ENCODE peak calls at places on chromosome 9, in nine cellular contexts. D, M, S, P, V, J, Q, H and I are unnamed samples.

GRCh38 chr9:32886021-32886420 is 102.7 kb downstream of the TMEM215 start:
- DNase-seq in S (no peak), D (no peak), P (no peak), J (no peak), Q (no peak), M (no peak), H (no peak), V (no peak), I (no peak)

GRCh38 chr9:136538599-136539426 is 7.0 kb downstream of the NOTCH1 start:
- DNase-seq in S (no peak), M (no peak), D (no peak), Q (no peak), P (peak), H (no peak), J (no peak), V (no peak), I (no peak)

GRCh38 chr9:21031091-21031817 is at the start of gene HACD4:
- DNase-seq in Q (peak), H (peak), J (no peak), V (peak), D (peak), S (peak), P (peak), M (peak), I (peak)

GRCh38 chr9:29078063-29078660 is 1504.9 kb upstream of the C9orf72 start:
- DNase-seq in P (no peak), M (no peak), H (no peak), S (no peak), Q (no peak), J (no peak), D (no peak), V (no peak), I (no peak)

GRCh38 chr9:132996526-132996925 is 18.0 kb downstream of the GFI1B start:
- DNase-seq in V (no peak), D (no peak), H (no peak), M (peak), Q (no peak), S (no peak), P (peak), J (peak), I (no peak)

GRCh38 chr9:38277601-38278200 is 114.8 kb upstream of the ALDH1B1 start:
- DNase-seq in V (no peak), S (no peak), P (no peak), D (no peak), H (peak), Q (no peak), M (no peak), J (no peak), I (no peak)

GRCh38 chr9:34185778-34186551 is 7.1 kb downstream of the UBAP1 start:
- DNase-seq in P (no peak), M (no peak), D (no peak), V (peak), H (peak), J (peak), Q (peak), S (peak), I (no peak)

GRCh38 chr9:90773593-90773992 is 28.0 kb upstream of the SYK start:
- DNase-seq in H (no peak), S (no peak), V (no peak), Q (no peak), D (no peak), P (no peak), J (peak), M (no peak), I (no peak)

GRCh38 chr9:137466041-137466799 is 7.1 kb upstream of the NSMF start:
- DNase-seq in H (no peak), S (no peak), D (no peak), P (peak), J (no peak), V (no peak), Q (no peak), M (peak), I (no peak)

GRCh38 chr9:109203761-109204360 is 36.8 kb upstream of the FRRS1L start:
- DNase-seq in V (no peak), H (peak), D (no peak), M (no peak), J (no peak), P (no peak), Q (no peak), S (no peak), I (no peak)

GRCh38 chr9:87889882-87890252 is 7.2 kb downstream of the SPATA31E1 start:
- DNase-seq in J (no peak), S (no peak), V (no peak), M (no peak), P (peak), H (peak), Q (no peak), D (peak), I (no peak)

GRCh38 chr9:87889065-87889881 is 6.6 kb downstream of the SPATA31E1 start:
- DNase-seq in H (no peak), Q (no peak), M (peak), S (no peak), P (no peak), J (no peak), D (no peak), V (no peak), I (no peak)

GRCh38 chr9:87887661-87888480 is 5.2 kb downstream of the SPATA31E1 start:
- DNase-seq in S (no peak), D (peak), P (peak), Q (no peak), M (peak), V (no peak), J (no peak), H (no peak), I (no peak)

GRCh38 chr9:87887151-87887505 is 4.5 kb downstream of the SPATA31E1 start:
- DNase-seq in H (no peak), Q (no peak), V (no peak), J (no peak), S (no peak), M (no peak), D (no peak), P (peak), I (no peak)

DNA sequence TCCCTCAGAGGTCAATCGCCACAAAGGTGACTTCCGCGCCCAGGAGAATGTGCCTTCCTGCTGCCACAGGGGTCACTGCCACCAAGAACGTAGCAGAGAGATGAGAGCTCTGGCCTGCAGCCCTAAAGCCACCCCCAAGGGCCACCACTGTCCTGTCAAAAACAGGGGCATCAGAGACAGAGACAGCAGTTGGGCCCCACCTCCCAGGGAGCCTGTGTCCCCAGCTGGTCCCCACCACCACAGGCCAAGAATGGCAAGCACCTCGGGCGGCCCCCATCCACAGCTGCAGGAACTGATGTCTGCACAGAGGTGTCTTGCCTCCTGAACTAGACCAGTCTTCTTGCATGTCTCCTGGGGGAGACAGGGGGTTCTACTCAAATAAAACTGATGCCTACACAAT is 5.8 kb downstream of the SPATA31E1 start:
- DNase-seq in J (no peak), P (no peak), D (no peak), H (no peak), Q (no peak), M (peak), V (no peak), S (no peak), I (no peak)
- TF ChIP-seq POLR2A in J (no peak), P (no peak), D (no peak), H (no peak), Q (no peak), M (no peak), V (no peak), S (no peak), I (no peak)

GRCh38 chr9:125203259-125203658 is 2.9 kb downstream of the RABEPK start:
- DNase-seq in Q (peak), S (no peak), P (no peak), H (no peak), J (no peak), M (no peak), D (no peak), V (no peak), I (no peak)

GRCh38 chr9:125204477-125204876 is 4.1 kb downstream of the RABEPK start:
- DNase-seq in Q (no peak), J (no peak), P (no peak), D (no peak), V (no peak), H (no peak), S (no peak), M (no peak), I (no peak)

GRCh38 chr9:125200216-125201047 is at the start of gene RABEPK:
- DNase-seq in J (peak), P (peak), Q (peak), M (peak), D (peak), V (peak), H (peak), S (peak), I (peak)
- TF ChIP-seq POLR2A in J (peak), P (peak), Q (peak), M (peak), D (peak), V (peak), H (no peak), S (peak), I (peak)

GRCh38 chr9:878239-878638 is 36.7 kb downstream of the DMRT1 start:
- DNase-seq in H (no peak), D (no peak), P (no peak), S (no peak), Q (no peak), J (no peak), V (no peak), M (no peak), I (no peak)

GRCh38 chr9:880725-881124 is 39.2 kb downstream of the DMRT1 start:
- DNase-seq in H (no peak), M (no peak), P (no peak), D (no peak), Q (no peak), J (no peak), S (no peak), V (no peak), I (no peak)

GRCh38 chr9:875119-875962 is 33.8 kb downstream of the DMRT1 start:
- DNase-seq in D (no peak), V (no peak), H (no peak), M (no peak), J (no peak), S (no peak), Q (no peak), P (no peak), I (no peak)

DNA sequence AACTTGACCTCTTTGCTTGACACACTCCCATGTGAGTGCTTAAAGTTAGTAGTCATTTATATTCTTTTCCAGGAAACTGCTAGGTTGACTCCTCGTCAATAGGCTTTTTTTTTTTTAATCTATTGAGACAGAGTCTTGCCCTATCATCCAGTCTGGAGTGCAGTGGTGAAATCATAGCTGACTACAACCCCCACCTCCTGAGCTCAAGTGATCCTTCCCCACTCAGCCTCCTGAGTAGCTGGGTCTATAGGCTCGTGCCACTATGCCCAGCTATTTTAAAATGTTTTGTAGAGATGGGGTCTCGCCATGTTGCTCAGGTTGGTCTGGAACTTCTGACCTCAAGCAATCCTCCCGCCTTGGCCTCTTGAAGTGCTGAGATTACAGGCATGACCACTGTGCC is 34.9 kb downstream of the DMRT1 start:
- DNase-seq in Q (no peak), S (no peak), H (no peak), D (no peak), V (no peak), M (no peak), P (no peak), J (no peak), I (no peak)
- TF ChIP-seq POLR2A in Q (no peak), S (no peak), H (no peak), D (no peak), V (no peak), M (no peak), P (no peak), J (no peak), I (no peak)

DNA sequence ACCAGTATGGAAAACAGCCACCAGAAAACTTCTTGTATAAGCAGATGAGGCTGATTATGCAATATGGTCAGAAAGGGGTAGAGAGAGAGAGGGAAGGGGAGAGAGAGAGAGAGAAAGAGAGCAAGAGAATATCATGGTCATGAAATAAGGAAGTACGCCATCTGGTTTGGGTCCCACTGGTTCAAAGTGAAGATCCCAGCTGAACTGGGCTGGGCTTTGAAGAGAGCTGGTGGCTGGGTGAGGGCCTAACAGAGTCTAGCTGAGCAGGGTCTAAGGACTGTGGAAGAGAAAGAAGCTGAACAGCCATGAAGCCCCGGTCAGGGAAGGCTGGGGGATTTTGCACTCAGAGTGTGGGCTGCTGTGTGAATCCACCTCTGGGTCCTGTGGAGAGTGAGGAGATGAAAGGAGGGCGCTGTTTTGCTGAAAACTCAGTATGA is 14.6 kb downstream of the TRIM14 start:
- DNase-seq in J (no peak), P (no peak), Q (no peak), V (no peak), D (no peak), M (no peak), H (no peak), S (no peak), I (no peak)
- TF ChIP-seq POLR2A in J (no peak), P (no peak), Q (no peak), V (no peak), D (no peak), M (no peak), H (no peak), S (no peak), I (no peak)

DNA sequence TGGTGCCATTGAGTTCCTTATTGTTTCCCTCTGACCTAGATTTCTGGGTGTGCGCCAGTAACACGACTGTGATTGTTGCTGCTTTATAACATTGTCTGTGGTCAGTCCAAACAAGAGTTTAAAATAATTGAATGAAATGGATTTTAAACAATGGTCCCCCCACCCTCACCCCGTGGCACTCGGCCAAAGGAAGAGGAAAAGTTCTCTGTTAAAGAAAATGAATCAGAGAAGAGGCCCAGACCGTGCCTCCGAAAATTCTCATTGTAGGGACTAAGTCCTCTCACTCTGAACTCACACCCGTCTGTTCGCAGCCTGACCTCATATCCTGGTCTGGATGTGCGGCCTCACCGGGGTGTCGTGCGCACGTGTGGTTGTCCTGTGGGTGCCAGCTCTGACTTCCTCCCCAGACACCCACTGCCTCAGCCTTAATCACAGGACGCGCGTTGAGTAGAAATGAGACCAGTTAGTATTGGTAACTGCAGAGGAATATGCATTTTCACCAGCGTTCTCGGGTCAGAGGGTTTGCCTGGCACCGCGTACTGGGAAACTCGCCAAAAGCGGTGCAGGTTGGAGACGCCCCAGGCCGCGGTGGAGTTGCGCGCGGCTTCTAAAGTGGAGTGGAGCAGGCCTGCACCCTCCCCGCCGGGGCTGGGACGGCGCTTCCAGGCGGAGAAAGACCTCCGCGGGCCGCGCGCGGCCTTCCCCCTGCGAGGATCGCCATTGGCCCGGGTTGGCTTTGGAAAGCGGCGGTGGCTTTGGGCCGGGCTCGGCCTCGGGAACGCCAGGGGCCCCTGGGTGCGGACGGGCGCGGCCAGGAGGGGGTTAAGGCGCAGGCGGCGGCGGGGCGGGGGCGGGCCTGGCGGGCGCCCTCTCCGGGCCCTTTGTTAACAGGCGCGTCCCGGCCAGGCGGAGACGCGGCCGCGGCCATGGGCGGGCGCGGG is at the start of gene ABL1:
- DNase-seq in V (peak), Q (peak), S (peak), P (peak), D (peak), H (peak), J (peak), M (peak), I (no peak)
- TF ChIP-seq POLR2A in V (peak), Q (peak), S (peak), P (no peak), D (no peak), H (no peak), J (no peak), M (no peak), I (no peak)

DNA sequence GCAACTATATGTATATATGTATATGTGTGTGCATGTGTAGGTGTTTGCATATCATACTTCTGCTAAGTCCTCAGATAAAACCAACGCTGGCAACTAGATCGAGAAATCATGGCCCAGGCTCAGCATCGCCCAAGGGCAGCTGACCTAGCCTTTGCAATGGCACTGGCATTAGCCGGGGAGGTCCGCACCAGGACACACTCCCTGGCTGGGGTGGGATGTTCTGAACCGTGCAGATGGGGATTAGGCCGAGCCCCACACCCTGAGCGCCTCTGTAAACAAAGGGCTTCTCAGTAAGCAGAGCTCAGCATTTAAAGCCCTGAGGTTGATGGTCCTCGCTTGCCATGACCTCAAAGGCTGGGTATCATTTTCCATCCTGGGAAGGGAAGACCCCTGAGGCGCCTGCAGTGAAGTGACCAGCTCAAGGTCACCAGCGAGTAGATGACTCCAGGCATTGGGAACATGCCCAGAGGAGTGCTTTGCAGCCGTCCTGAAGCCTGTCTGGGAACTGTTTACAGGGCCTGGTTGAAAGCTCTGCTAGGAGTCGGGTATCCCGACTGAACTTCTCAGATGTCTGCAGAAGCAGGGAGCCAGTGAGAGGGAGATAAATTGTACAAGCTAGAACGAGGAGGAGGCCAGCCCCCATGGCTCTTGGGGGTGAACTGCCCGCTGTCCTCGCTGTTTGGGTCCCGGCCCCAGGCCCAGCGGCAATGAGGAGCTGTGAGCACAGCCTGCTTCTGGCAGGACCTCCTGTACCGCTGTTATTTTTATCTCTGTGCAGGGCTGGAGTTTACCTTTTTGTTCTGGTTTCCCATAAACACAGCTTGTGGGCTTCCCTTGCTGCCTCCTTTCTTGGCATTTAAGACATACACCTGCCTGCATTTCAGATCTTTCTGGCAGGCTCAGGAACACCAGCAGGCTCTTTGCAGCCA is 18.4 kb downstream of the GADD45G start:
- DNase-seq in V (no peak), J (no peak), M (no peak), P (no peak), S (peak), D (no peak), H (no peak), Q (no peak), I (no peak)
- TF ChIP-seq POLR2A in V (no peak), J (no peak), M (no peak), P (no peak), S (peak), D (no peak), H (no peak), Q (no peak), I (no peak)

DNA sequence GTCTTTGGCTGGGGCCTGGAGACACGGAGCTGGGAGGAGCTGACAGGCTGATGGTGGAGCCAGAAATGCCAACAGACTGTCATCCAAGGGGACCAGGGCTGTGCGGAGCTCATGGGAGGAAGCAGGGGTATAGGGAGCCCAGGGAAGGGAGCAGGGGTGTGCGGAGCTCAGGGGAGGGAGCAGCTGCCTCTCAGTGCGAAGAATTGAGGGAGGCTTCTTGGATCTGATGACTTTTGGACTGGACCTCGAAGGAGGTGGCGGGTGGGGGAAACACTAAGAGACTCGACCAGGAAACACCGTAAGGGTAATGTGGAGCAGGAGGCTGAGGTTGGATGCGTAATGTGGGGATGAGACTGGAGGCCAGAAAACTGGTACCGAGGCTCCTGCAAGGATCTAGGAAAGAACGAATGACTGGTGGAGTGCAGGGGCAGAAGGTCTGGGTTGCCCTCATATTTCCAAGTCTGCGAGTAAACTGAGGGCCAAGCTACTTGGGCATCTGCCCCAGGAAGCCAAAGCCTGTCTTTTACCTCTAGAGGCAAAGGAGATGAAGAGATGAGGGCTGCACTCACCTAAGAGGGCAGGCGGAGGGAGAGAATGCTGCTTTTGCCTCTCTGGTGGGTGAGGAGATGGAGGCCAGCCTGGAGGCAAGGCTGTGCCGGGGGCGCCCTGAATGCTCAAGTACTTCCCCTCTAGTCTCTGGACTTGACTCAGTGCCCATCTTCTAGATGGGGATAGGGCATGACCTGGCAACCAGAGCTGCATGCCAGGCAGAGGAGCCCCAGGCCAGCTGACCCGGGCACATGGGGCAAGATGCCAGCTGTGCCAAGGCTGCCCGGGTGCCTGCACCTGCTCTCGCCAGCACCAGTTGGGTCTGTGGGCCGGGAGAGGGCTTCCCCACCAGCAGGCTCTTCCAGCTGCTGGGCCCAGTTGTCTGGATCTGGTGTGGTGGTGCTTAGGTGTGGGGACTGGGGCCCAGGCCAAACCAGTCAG is 2.3 kb downstream of the PTGS1 start:
- DNase-seq in V (no peak), M (peak), J (no peak), H (no peak), P (peak), D (no peak), Q (no peak), S (no peak), I (no peak)
- TF ChIP-seq POLR2A in V (no peak), M (no peak), J (no peak), H (no peak), P (no peak), D (no peak), Q (no peak), S (no peak), I (no peak)